ENCODE peak calls at places on chromosomes 13 and 19, in four cellular contexts. J, M, D and H are unnamed samples.

GRCh38 chr19:1089891-1090290 is 5.3 kb downstream of the POLR2E start:
- DNase-seq in J (no peak), M (no peak), D (no peak), H (no peak)

GRCh38 chr19:8451885-8452284 is 7.1 kb downstream of the HNRNPM start:
- DNase-seq in J (no peak), M (peak), D (peak), H (peak)

GRCh38 chr19:5131031-5131865 is 162.3 kb downstream of the KDM4B start:
- DNase-seq in J (peak), M (no peak), D (no peak), H (no peak)

GRCh38 chr13:43196171-43196611 is 172.8 kb downstream of the DNAJC15 start:
- DNase-seq in J (no peak), M (peak), D (no peak), H (no peak)

GRCh38 chr19:677601-678380 is 1.6 kb downstream of the FSTL3 start:
- DNase-seq in J (no peak), M (no peak), D (no peak), H (peak)

GRCh38 chr13:90652036-90652435 is 695.5 kb upstream of the MIR17HG start:
- DNase-seq in J (no peak), M (no peak), D (no peak), H (no peak)

GRCh38 chr19:47427241-47428176 is 8.2 kb upstream of the MEIS3 start:
- DNase-seq in J (peak), M (peak), D (no peak), H (peak)

GRCh38 chr13:85651440-85651839 is 147.8 kb downstream of the SLITRK6 start:
- DNase-seq in J (no peak), M (no peak), D (no peak), H (no peak)

GRCh38 chr13:78655906-78656305 is 3.0 kb downstream of the OBI1 start:
- DNase-seq in J (no peak), M (no peak), D (no peak), H (no peak)

GRCh38 chr19:50669319-50670101 is 20.3 kb downstream of the C19orf81 start:
- DNase-seq in J (peak), M (peak), D (no peak), H (peak)

GRCh38 chr13:47289578-47289977 is 392.7 kb upstream of the HTR2A start:
- DNase-seq in J (no peak), M (no peak), D (no peak), H (peak)

GRCh38 chr13:76016799-76017198 is 380.7 kb downstream of the LMO7 start:
- DNase-seq in J (peak), M (peak), D (no peak), H (peak)

GRCh38 chr13:47661076-47661475 is 340.0 kb downstream of the SUCLA2 start:
- DNase-seq in J (no peak), M (no peak), D (no peak), H (peak)

GRCh38 chr19:16814526-16815100 is 14.6 kb upstream of the SIN3B start:
- DNase-seq in J (no peak), M (no peak), D (no peak), H (peak)

GRCh38 chr19:45291834-45292233 is 30.8 kb downstream of the CKM start:
- DNase-seq in J (no peak), M (no peak), D (no peak), H (no peak)

GRCh38 chr19:16405091-16405490 is 66.7 kb downstream of the EPS15L1 start:
- DNase-seq in J (no peak), M (no peak), D (no peak), H (no peak)

GRCh38 chr13:113205428-113205931 is 3.0 kb downstream of the PCID2 start:
- DNase-seq in J (no peak), M (no peak), D (no peak), H (no peak)

GRCh38 chr19:37986048-37986750 is 79.2 kb downstream of the SIPA1L3 start:
- DNase-seq in J (no peak), M (no peak), D (no peak), H (no peak)

GRCh38 chr19:13986348-13986904 is 19.7 kb downstream of the RFX1 start:
- DNase-seq in J (peak), M (no peak), D (peak), H (peak)